ENCODE peak calls at places on chromosomes 1 and 21, in five cellular contexts. One of them, this sample, is unnamed.
A peak's percentile ranks its signal among the peaks of the same experiment; 100 is the strongest.

GRCh38 chr1:158185770-158186705 is 5.3 kb downstream of the CD1D start:
- DNase-seq in DND-41: no peak
- DNase-seq in K562: no peak
- DNase-seq in heart left ventricle: no peak
- DNase-seq in ovary: no peak
- DNase-seq in this sample: no peak

GRCh38 chr21:34835526-34835925 is 166.7 kb downstream of the CLIC6 start:
- DNase-seq in DND-41: no peak
- DNase-seq in heart left ventricle: no peak
- DNase-seq in K562: no peak
- DNase-seq in ovary: no peak
- DNase-seq in this sample: no peak

GRCh38 chr1:199855580-199855979 is 171.9 kb upstream of the NR5A2 start:
- DNase-seq in K562: no peak
- DNase-seq in heart left ventricle: no peak
- DNase-seq in DND-41: no peak
- DNase-seq in ovary: no peak
- DNase-seq in this sample: no peak

GRCh38 chr1:72056516-72056915 is 225.8 kb downstream of the NEGR1 start:
- DNase-seq in K562: no peak
- DNase-seq in heart left ventricle: no peak
- DNase-seq in ovary: no peak
- DNase-seq in DND-41: no peak
- DNase-seq in this sample: no peak

GRCh38 chr1:233295775-233296322 is 324 bp upstream of the PCNX2 start:
- DNase-seq in K562: no peak
- DNase-seq in heart left ventricle: no peak
- DNase-seq in DND-41: no peak
- DNase-seq in ovary: no peak
- DNase-seq in this sample: no peak

GRCh38 chr21:45954271-45954670 is 27.3 kb upstream of the COL6A1 start:
- DNase-seq in DND-41: no peak
- DNase-seq in K562: no peak
- DNase-seq in ovary: peak; percentile 41
- DNase-seq in heart left ventricle: no peak
- DNase-seq in this sample: peak; percentile 79

GRCh38 chr1:224133741-224134299 is 19.9 kb downstream of the FBXO28 start:
- DNase-seq in ovary: no peak
- DNase-seq in DND-41: no peak
- DNase-seq in K562: no peak
- DNase-seq in heart left ventricle: no peak
- DNase-seq in this sample: no peak

GRCh38 chr1:212514056-212514614 is 81.4 kb downstream of the NENF start:
- DNase-seq in DND-41: no peak
- DNase-seq in ovary: no peak
- DNase-seq in K562: peak; percentile 67
- DNase-seq in heart left ventricle: peak; percentile 56
- DNase-seq in this sample: peak; percentile 79

GRCh38 chr1:197388801-197389200 is 120.7 kb downstream of the CRB1 start:
- DNase-seq in K562: no peak
- DNase-seq in ovary: no peak
- DNase-seq in heart left ventricle: no peak
- DNase-seq in DND-41: no peak
- DNase-seq in this sample: no peak

GRCh38 chr1:75984781-75985180 is 52.6 kb upstream of the ASB17 start:
- DNase-seq in DND-41: no peak
- DNase-seq in K562: no peak
- DNase-seq in ovary: no peak
- DNase-seq in heart left ventricle: no peak
- DNase-seq in this sample: peak; percentile 85

GRCh38 chr1:93827633-93828436 is 51.2 kb downstream of the DNTTIP2 start:
- DNase-seq in ovary: no peak
- DNase-seq in heart left ventricle: no peak
- DNase-seq in DND-41: no peak
- DNase-seq in K562: no peak
- DNase-seq in this sample: no peak

GRCh38 chr1:205251576-205251975 is 23.8 kb downstream of the TMCC2 start:
- DNase-seq in K562: no peak
- DNase-seq in DND-41: no peak
- DNase-seq in ovary: no peak
- DNase-seq in heart left ventricle: no peak
- DNase-seq in this sample: no peak

GRCh38 chr1:25744140-25744581 is 55.8 kb upstream of the SELENON start:
- DNase-seq in ovary: peak; percentile 81
- DNase-seq in K562: no peak
- DNase-seq in heart left ventricle: peak; percentile 76
- DNase-seq in DND-41: no peak
- DNase-seq in this sample: peak; percentile 94

GRCh38 chr1:29789221-29789909 is 553.0 kb downstream of the PTPRU start:
- DNase-seq in ovary: no peak
- DNase-seq in DND-41: no peak
- DNase-seq in K562: no peak
- DNase-seq in heart left ventricle: no peak
- DNase-seq in this sample: no peak

GRCh38 chr21:37061926-37062591 is 10.8 kb downstream of the PIGP start:
- DNase-seq in K562: no peak
- DNase-seq in DND-41: no peak
- DNase-seq in heart left ventricle: no peak
- DNase-seq in ovary: no peak
- DNase-seq in this sample: no peak

GRCh38 chr21:25342811-25343210 is 264.5 kb downstream of the MRPL39 start:
- DNase-seq in heart left ventricle: no peak
- DNase-seq in ovary: no peak
- DNase-seq in DND-41: no peak
- DNase-seq in K562: no peak
- DNase-seq in this sample: no peak

GRCh38 chr1:37764888-37765441 is at the start of gene EPHA10:
- DNase-seq in K562: no peak
- DNase-seq in heart left ventricle: no peak
- DNase-seq in ovary: no peak
- DNase-seq in DND-41: no peak
- DNase-seq in this sample: no peak

GRCh38 chr1:110475358-110476027 is 24.5 kb downstream of the PROK1 start:
- DNase-seq in ovary: no peak
- DNase-seq in K562: peak; percentile 70
- DNase-seq in heart left ventricle: no peak
- DNase-seq in DND-41: no peak
- DNase-seq in this sample: no peak

GRCh38 chr1:245441699-245442098 is 286.9 kb downstream of the KIF26B start:
- DNase-seq in ovary: no peak
- DNase-seq in DND-41: peak; percentile 63
- DNase-seq in K562: no peak
- DNase-seq in heart left ventricle: no peak
- DNase-seq in this sample: no peak

GRCh38 chr1:46017876-46018503 is 114.4 kb downstream of the PIK3R3 start:
- DNase-seq in ovary: no peak
- DNase-seq in heart left ventricle: no peak
- DNase-seq in K562: no peak
- DNase-seq in DND-41: no peak
- DNase-seq in this sample: no peak

GRCh38 chr1:239909894-239910293 is 181.8 kb upstream of the FMN2 start:
- DNase-seq in ovary: no peak
- DNase-seq in K562: no peak
- DNase-seq in DND-41: no peak
- DNase-seq in heart left ventricle: no peak
- DNase-seq in this sample: no peak

GRCh38 chr1:109617291-109617801 is 2.1 kb downstream of the GNAT2 start:
- DNase-seq in heart left ventricle: peak; percentile 11
- DNase-seq in DND-41: no peak
- DNase-seq in ovary: no peak
- DNase-seq in K562: peak; percentile 46
- DNase-seq in this sample: no peak

GRCh38 chr1:231242516-231243198 is 1.6 kb downstream of the GNPAT start:
- DNase-seq in K562: no peak
- DNase-seq in DND-41: no peak
- DNase-seq in heart left ventricle: no peak
- DNase-seq in ovary: no peak
- DNase-seq in this sample: no peak

GRCh38 chr1:186236921-186237320 is 138.1 kb downstream of the TPR start:
- DNase-seq in ovary: no peak
- DNase-seq in heart left ventricle: no peak
- DNase-seq in DND-41: no peak
- DNase-seq in K562: no peak
- DNase-seq in this sample: no peak

GRCh38 chr21:39316062-39316461 is 2.6 kb upstream of the BRWD1 start:
- DNase-seq in K562: no peak
- DNase-seq in DND-41: no peak
- DNase-seq in heart left ventricle: no peak
- DNase-seq in ovary: no peak
- DNase-seq in this sample: no peak

GRCh38 chr1:78520843-78521242 is 30.1 kb downstream of the PTGFR start:
- DNase-seq in ovary: no peak
- DNase-seq in K562: no peak
- DNase-seq in DND-41: no peak
- DNase-seq in heart left ventricle: no peak
- DNase-seq in this sample: no peak

GRCh38 chr1:37020653-37021277 is 13.6 kb downstream of the GRIK3 start:
- DNase-seq in K562: peak; percentile 82
- DNase-seq in DND-41: peak; percentile 61
- DNase-seq in heart left ventricle: no peak
- DNase-seq in ovary: no peak
- DNase-seq in this sample: no peak

GRCh38 chr1:65175171-65176070 is 27.4 kb downstream of the AK4 start:
- DNase-seq in K562: no peak
- DNase-seq in DND-41: no peak
- DNase-seq in heart left ventricle: peak; percentile 57
- DNase-seq in ovary: no peak
- DNase-seq in this sample: no peak
- H3K4me1 ChIP-seq in K562: peaks cover 7% of the 10 kb centered on the region
- H3K4me1 ChIP-seq in DND-41: no peaks in the 10 kb centered on the region
- H3K4me1 ChIP-seq in heart left ventricle: peaks cover 65% of the 10 kb centered on the region
- H3K4me1 ChIP-seq in ovary: peaks cover 6% of the 10 kb centered on the region
- H3K4me1 ChIP-seq in this sample: no peaks in the 10 kb centered on the region

DNA sequence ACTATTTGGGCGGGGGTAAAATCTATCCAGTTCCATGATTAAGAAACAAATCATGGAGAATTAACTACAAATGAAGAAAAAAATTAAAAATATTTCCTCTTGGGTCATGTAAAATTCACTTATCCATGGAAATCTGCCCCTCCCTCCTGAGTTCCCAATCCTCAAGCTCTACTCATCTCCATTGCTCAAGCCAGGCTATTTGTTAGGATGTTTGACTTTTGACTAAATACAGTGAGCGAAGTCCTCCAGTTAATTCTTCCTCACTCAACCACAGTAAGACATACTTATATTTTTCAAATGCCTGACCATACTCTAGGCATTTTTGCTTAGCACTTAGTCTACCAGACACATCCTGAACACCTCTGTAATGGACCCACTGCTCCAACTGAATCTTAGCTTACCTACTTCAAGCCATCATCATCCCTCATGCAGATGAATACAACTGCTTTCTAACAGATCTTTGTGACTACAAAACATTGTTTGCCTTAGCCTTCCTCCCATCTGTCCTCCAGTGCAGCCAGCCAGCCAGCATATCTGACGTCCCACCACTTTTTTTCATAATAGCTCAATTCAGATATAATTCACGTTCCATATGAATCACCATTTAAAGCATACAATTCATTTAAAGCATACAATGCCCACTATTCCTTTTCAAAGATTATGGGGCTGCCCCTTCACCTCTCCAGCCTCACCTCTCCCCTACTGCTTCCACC is 154.2 kb downstream of the RERE start:
- DNase-seq in ovary: no peak
- DNase-seq in K562: no peak
- DNase-seq in DND-41: no peak
- DNase-seq in heart left ventricle: no peak
- DNase-seq in this sample: no peak
- H3K4me1 ChIP-seq in ovary: peaks cover 44% of the 10 kb centered on the region
- H3K4me1 ChIP-seq in K562: peaks cover 8% of the 10 kb centered on the region
- H3K4me1 ChIP-seq in DND-41: peaks cover 15% of the 10 kb centered on the region
- H3K4me1 ChIP-seq in heart left ventricle: peaks cover 90% of the 10 kb centered on the region
- H3K4me1 ChIP-seq in this sample: peaks cover 77% of the 10 kb centered on the region

DNA sequence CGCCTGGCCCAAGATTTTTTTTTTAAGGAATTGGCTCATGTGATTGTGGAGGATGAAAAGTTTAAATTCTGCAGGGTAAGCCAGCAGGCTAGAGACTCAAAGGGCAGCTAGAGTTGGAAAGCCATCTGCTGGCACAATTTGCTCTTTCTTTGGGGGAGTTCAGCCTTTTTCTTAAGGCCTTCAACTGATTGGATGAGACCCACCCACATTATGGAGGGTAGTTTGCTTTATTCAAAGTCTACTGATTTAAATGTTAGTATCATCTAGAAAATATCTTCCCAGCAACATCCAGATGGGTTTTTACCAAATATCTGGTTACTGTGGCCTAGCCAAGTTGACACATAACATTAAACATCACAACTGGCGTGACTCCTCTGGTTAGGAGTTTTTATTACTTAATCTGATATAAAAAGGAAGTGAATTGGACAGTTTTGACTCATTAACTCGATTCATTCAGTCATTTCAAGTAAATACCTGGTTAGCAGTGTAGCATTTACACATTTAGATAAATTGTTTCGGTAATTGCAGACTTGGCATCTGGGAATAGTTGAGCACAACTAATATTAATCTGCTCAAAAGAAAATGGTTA is 12.4 kb downstream of the HOOK1 start:
- DNase-seq in DND-41: no peak
- DNase-seq in heart left ventricle: no peak
- DNase-seq in ovary: no peak
- DNase-seq in K562: no peak
- DNase-seq in this sample: no peak
- H3K4me1 ChIP-seq in DND-41: no peaks in the 10 kb centered on the region
- H3K4me1 ChIP-seq in heart left ventricle: peaks cover 14% of the 10 kb centered on the region
- H3K4me1 ChIP-seq in ovary: no peaks in the 10 kb centered on the region
- H3K4me1 ChIP-seq in K562: no peaks in the 10 kb centered on the region
- H3K4me1 ChIP-seq in this sample: peaks cover 6% of the 10 kb centered on the region

GRCh38 chr1:2587860-2588571 is 1.4 kb downstream of the PRXL2B start:
- DNase-seq in DND-41: no peak
- DNase-seq in ovary: peak; percentile 53
- DNase-seq in K562: no peak
- DNase-seq in heart left ventricle: no peak
- DNase-seq in this sample: no peak
- H3K4me1 ChIP-seq in DND-41: peaks cover 22% of the 10 kb centered on the region
- H3K4me1 ChIP-seq in ovary: peaks cover 11% of the 10 kb centered on the region
- H3K4me1 ChIP-seq in K562: peaks cover 62% of the 10 kb centered on the region
- H3K4me1 ChIP-seq in heart left ventricle: peaks cover 30% of the 10 kb centered on the region
- H3K4me1 ChIP-seq in this sample: peaks cover 35% of the 10 kb centered on the region

DNA sequence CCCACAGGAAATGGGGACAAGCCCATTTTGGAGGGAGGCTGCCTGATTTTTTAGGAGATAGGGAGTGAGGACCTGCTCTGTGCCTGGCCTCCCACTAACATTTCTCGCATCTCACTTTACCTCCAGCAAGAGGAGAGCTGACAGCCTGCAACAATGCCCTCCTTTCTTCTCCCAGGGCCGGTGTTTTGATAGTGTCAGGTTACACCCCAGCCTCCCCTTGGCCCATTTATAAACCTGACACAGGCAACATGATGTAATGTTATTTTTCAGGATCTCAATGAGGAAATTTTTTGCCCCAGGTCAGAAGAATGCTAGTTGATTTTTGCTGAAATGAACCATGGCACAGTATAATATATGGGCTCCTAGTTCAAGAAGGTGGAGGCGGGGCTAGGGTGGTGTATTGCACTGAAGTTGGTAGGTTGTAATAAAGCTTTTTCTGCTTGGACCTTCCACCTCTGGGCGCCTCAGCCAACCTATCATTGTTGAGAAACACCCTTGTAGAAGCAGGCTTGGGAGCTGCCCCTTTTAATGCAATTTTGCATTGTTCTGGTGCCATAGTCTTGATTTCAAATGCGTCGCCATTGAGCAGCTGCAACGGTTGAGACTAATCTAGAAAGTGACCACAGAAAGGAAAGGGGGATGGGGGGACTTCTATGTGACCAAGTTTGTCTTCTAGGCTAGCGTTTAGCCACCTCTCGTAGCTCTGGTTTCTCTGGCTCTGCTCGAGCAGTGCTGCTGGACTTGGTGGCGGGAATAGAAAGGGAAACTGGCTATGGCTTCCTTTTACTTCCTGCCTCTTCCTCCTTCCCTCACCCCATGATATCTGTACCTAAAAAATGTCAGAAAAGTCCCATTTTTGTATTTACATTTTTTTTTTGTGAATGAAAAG is 53.0 kb downstream of the PBX1 start:
- DNase-seq in heart left ventricle: peak; percentile 31
- DNase-seq in K562: no peak
- DNase-seq in ovary: no peak
- DNase-seq in DND-41: no peak
- DNase-seq in this sample: peak; percentile 87
- H3K4me1 ChIP-seq in heart left ventricle: peaks cover 93% of the 10 kb centered on the region
- H3K4me1 ChIP-seq in K562: no peaks in the 10 kb centered on the region
- H3K4me1 ChIP-seq in ovary: peaks cover 23% of the 10 kb centered on the region
- H3K4me1 ChIP-seq in DND-41: no peaks in the 10 kb centered on the region
- H3K4me1 ChIP-seq in this sample: peaks cover 72% of the 10 kb centered on the region

This sample was measured in thyroid gland.